ENCODE peak calls at places on chromosomes 7 and 10, in nine cellular contexts. One of them, this sample, is unnamed.

GRCh38 chr7:55202150-55202913 is 162.8 kb upstream of the LANCL2 start:
- DNase-seq in bronchial epithelial cell: no peak
- DNase-seq in AG04450: no peak
- DNase-seq in activated T-helper 1 cell treated with anti-CD3 and anti-CD28 coated beads, Interleukin-12 subunit alpha, Interleukin-12 subunit beta, Interleukin-2, Interleukin-4 antibody, amounts not matched to agents 30 ng/mL and 10 ng/mL and 1 ng/mL, durations not matched to agents 14 hours and 24 hours and 36 hours: no peak
- DNase-seq in HS-5: no peak
- DNase-seq in GM10248: no peak
- DNase-seq in stomach: no peak
- DNase-seq in putamen: no peak
- DNase-seq in body of pancreas: no peak
- DNase-seq in this sample: no peak

GRCh38 chr7:156865493-156865892 is 27.5 kb downstream of the LMBR1 start:
- DNase-seq in body of pancreas: no peak
- DNase-seq in GM10248: no peak
- DNase-seq in AG04450: no peak
- DNase-seq in stomach: no peak
- DNase-seq in HS-5: no peak
- DNase-seq in bronchial epithelial cell: no peak
- DNase-seq in putamen: no peak
- DNase-seq in activated T-helper 1 cell treated with anti-CD3 and anti-CD28 coated beads, Interleukin-12 subunit alpha, Interleukin-12 subunit beta, Interleukin-2, Interleukin-4 antibody, amounts not matched to agents 30 ng/mL and 10 ng/mL and 1 ng/mL, durations not matched to agents 14 hours and 24 hours and 36 hours: no peak
- DNase-seq in this sample: no peak

GRCh38 chr7:151366141-151366871 is 24.7 kb downstream of the NUB1 start:
- DNase-seq in activated T-helper 1 cell treated with anti-CD3 and anti-CD28 coated beads, Interleukin-12 subunit alpha, Interleukin-12 subunit beta, Interleukin-2, Interleukin-4 antibody, amounts not matched to agents 30 ng/mL and 10 ng/mL and 1 ng/mL, durations not matched to agents 14 hours and 24 hours and 36 hours: no peak
- DNase-seq in AG04450: peak; percentile 37
- DNase-seq in GM10248: no peak
- DNase-seq in bronchial epithelial cell: no peak
- DNase-seq in putamen: no peak
- DNase-seq in body of pancreas: no peak
- DNase-seq in stomach: no peak
- DNase-seq in HS-5: no peak
- DNase-seq in this sample: no peak

GRCh38 chr10:58568428-58568935 is 55.8 kb downstream of the BICC1 start:
- DNase-seq in body of pancreas: no peak
- DNase-seq in activated T-helper 1 cell treated with anti-CD3 and anti-CD28 coated beads, Interleukin-12 subunit alpha, Interleukin-12 subunit beta, Interleukin-2, Interleukin-4 antibody, amounts not matched to agents 30 ng/mL and 10 ng/mL and 1 ng/mL, durations not matched to agents 14 hours and 24 hours and 36 hours: no peak
- DNase-seq in AG04450: no peak
- DNase-seq in GM10248: no peak
- DNase-seq in HS-5: no peak
- DNase-seq in stomach: no peak
- DNase-seq in bronchial epithelial cell: no peak
- DNase-seq in putamen: no peak
- DNase-seq in this sample: no peak

GRCh38 chr7:143331179-143331825 is 15.4 kb downstream of the CLCN1 start:
- DNase-seq in HS-5: peak; percentile 47
- DNase-seq in body of pancreas: no peak
- DNase-seq in GM10248: no peak
- DNase-seq in bronchial epithelial cell: peak; percentile 91
- DNase-seq in AG04450: peak; percentile 77
- DNase-seq in activated T-helper 1 cell treated with anti-CD3 and anti-CD28 coated beads, Interleukin-12 subunit alpha, Interleukin-12 subunit beta, Interleukin-2, Interleukin-4 antibody, amounts not matched to agents 30 ng/mL and 10 ng/mL and 1 ng/mL, durations not matched to agents 14 hours and 24 hours and 36 hours: no peak
- DNase-seq in stomach: peak; percentile 49
- DNase-seq in putamen: no peak
- DNase-seq in this sample: no peak

GRCh38 chr7:128067983-128068382 is 36.7 kb upstream of the LRRC4 start:
- DNase-seq in stomach: no peak
- DNase-seq in putamen: no peak
- DNase-seq in body of pancreas: no peak
- DNase-seq in bronchial epithelial cell: no peak
- DNase-seq in AG04450: no peak
- DNase-seq in HS-5: no peak
- DNase-seq in activated T-helper 1 cell treated with anti-CD3 and anti-CD28 coated beads, Interleukin-12 subunit alpha, Interleukin-12 subunit beta, Interleukin-2, Interleukin-4 antibody, amounts not matched to agents 30 ng/mL and 10 ng/mL and 1 ng/mL, durations not matched to agents 14 hours and 24 hours and 36 hours: no peak
- DNase-seq in GM10248: no peak
- DNase-seq in this sample: no peak

GRCh38 chr7:122198581-122198980 is 54.5 kb upstream of the AASS start:
- DNase-seq in bronchial epithelial cell: no peak
- DNase-seq in HS-5: no peak
- DNase-seq in activated T-helper 1 cell treated with anti-CD3 and anti-CD28 coated beads, Interleukin-12 subunit alpha, Interleukin-12 subunit beta, Interleukin-2, Interleukin-4 antibody, amounts not matched to agents 30 ng/mL and 10 ng/mL and 1 ng/mL, durations not matched to agents 14 hours and 24 hours and 36 hours: no peak
- DNase-seq in body of pancreas: no peak
- DNase-seq in GM10248: no peak
- DNase-seq in putamen: no peak
- DNase-seq in stomach: no peak
- DNase-seq in AG04450: no peak
- DNase-seq in this sample: no peak

GRCh38 chr7:121297843-121298242 is 31.0 kb upstream of the WNT16 start:
- DNase-seq in AG04450: no peak
- DNase-seq in body of pancreas: no peak
- DNase-seq in HS-5: no peak
- DNase-seq in GM10248: no peak
- DNase-seq in stomach: no peak
- DNase-seq in putamen: no peak
- DNase-seq in bronchial epithelial cell: no peak
- DNase-seq in activated T-helper 1 cell treated with anti-CD3 and anti-CD28 coated beads, Interleukin-12 subunit alpha, Interleukin-12 subunit beta, Interleukin-2, Interleukin-4 antibody, amounts not matched to agents 30 ng/mL and 10 ng/mL and 1 ng/mL, durations not matched to agents 14 hours and 24 hours and 36 hours: no peak
- DNase-seq in this sample: no peak

GRCh38 chr7:20307901-20308300 is 22.8 kb upstream of the ITGB8 start:
- DNase-seq in bronchial epithelial cell: no peak
- DNase-seq in GM10248: no peak
- DNase-seq in body of pancreas: no peak
- DNase-seq in HS-5: no peak
- DNase-seq in putamen: peak; percentile 23
- DNase-seq in stomach: no peak
- DNase-seq in activated T-helper 1 cell treated with anti-CD3 and anti-CD28 coated beads, Interleukin-12 subunit alpha, Interleukin-12 subunit beta, Interleukin-2, Interleukin-4 antibody, amounts not matched to agents 30 ng/mL and 10 ng/mL and 1 ng/mL, durations not matched to agents 14 hours and 24 hours and 36 hours: no peak
- DNase-seq in AG04450: no peak
- DNase-seq in this sample: no peak

GRCh38 chr10:70634011-70634410 is 31.5 kb upstream of the PRF1 start:
- DNase-seq in GM10248: no peak
- DNase-seq in putamen: no peak
- DNase-seq in bronchial epithelial cell: peak; percentile 82
- DNase-seq in activated T-helper 1 cell treated with anti-CD3 and anti-CD28 coated beads, Interleukin-12 subunit alpha, Interleukin-12 subunit beta, Interleukin-2, Interleukin-4 antibody, amounts not matched to agents 30 ng/mL and 10 ng/mL and 1 ng/mL, durations not matched to agents 14 hours and 24 hours and 36 hours: no peak
- DNase-seq in AG04450: no peak
- DNase-seq in HS-5: no peak
- DNase-seq in stomach: no peak
- DNase-seq in body of pancreas: no peak
- DNase-seq in this sample: no peak

GRCh38 chr7:90618880-90619279 is 22.8 kb downstream of the CDK14 start:
- DNase-seq in body of pancreas: no peak
- DNase-seq in GM10248: no peak
- DNase-seq in putamen: no peak
- DNase-seq in stomach: no peak
- DNase-seq in AG04450: no peak
- DNase-seq in activated T-helper 1 cell treated with anti-CD3 and anti-CD28 coated beads, Interleukin-12 subunit alpha, Interleukin-12 subunit beta, Interleukin-2, Interleukin-4 antibody, amounts not matched to agents 30 ng/mL and 10 ng/mL and 1 ng/mL, durations not matched to agents 14 hours and 24 hours and 36 hours: no peak
- DNase-seq in HS-5: no peak
- DNase-seq in bronchial epithelial cell: no peak
- DNase-seq in this sample: no peak

GRCh38 chr10:128156999-128157755 is 31.0 kb upstream of the MKI67 start:
- DNase-seq in bronchial epithelial cell: no peak
- DNase-seq in stomach: peak; percentile 43
- DNase-seq in AG04450: no peak
- DNase-seq in GM10248: no peak
- DNase-seq in activated T-helper 1 cell treated with anti-CD3 and anti-CD28 coated beads, Interleukin-12 subunit alpha, Interleukin-12 subunit beta, Interleukin-2, Interleukin-4 antibody, amounts not matched to agents 30 ng/mL and 10 ng/mL and 1 ng/mL, durations not matched to agents 14 hours and 24 hours and 36 hours: no peak
- DNase-seq in HS-5: no peak
- DNase-seq in putamen: no peak
- DNase-seq in body of pancreas: no peak
- DNase-seq in this sample: no peak